ENCODE peak calls at places on chromosome 22, in nine cellular contexts. One of them, this sample, is unnamed.

GRCh38 chr22:29994027-29994715 is 86.1 kb upstream of the HORMAD2 start:
- DNase-seq in glomerular endothelial cell: no peak
- DNase-seq in stimulated activated CD4-positive, alpha-beta T cell treated with anti-CD3 and anti-CD28 coated beads, Interleukin-1b, Interleukin-23, amount 100 ng/mL, for 1 hour: no peak
- DNase-seq in posterior vena cava: no peak
- DNase-seq in activated CD4-positive, CD25-positive, alpha-beta regulatory T cell: no peak
- DNase-seq in CD8-positive, alpha-beta memory T cell: no peak
- DNase-seq in amniotic stem cell: no peak
- DNase-seq in stimulated activated CD8-positive, alpha-beta memory T cell treated with anti-CD3 and anti-CD28 coated beads, Interleukin-15, amount 100 ng/mL, for 1 hour: no peak
- DNase-seq in brain microvascular endothelial cell: peak
- DNase-seq in this sample: no peak

GRCh38 chr22:20117656-20118571 is 888 bp upstream of the TRMT2A start:
- DNase-seq in brain microvascular endothelial cell: peak
- DNase-seq in stimulated activated CD8-positive, alpha-beta memory T cell treated with anti-CD3 and anti-CD28 coated beads, Interleukin-15, amount 100 ng/mL, for 1 hour: no peak
- DNase-seq in stimulated activated CD4-positive, alpha-beta T cell treated with anti-CD3 and anti-CD28 coated beads, Interleukin-1b, Interleukin-23, amount 100 ng/mL, for 1 hour: peak
- DNase-seq in posterior vena cava: no peak
- DNase-seq in amniotic stem cell: no peak
- DNase-seq in glomerular endothelial cell: no peak
- DNase-seq in activated CD4-positive, CD25-positive, alpha-beta regulatory T cell: peak
- DNase-seq in CD8-positive, alpha-beta memory T cell: peak
- DNase-seq in this sample: peak

GRCh38 chr22:29195118-29195963 is 10.4 kb upstream of the EMID1 start:
- DNase-seq in activated CD4-positive, CD25-positive, alpha-beta regulatory T cell: no peak
- DNase-seq in stimulated activated CD4-positive, alpha-beta T cell treated with anti-CD3 and anti-CD28 coated beads, Interleukin-1b, Interleukin-23, amount 100 ng/mL, for 1 hour: no peak
- DNase-seq in brain microvascular endothelial cell: no peak
- DNase-seq in glomerular endothelial cell: no peak
- DNase-seq in CD8-positive, alpha-beta memory T cell: no peak
- DNase-seq in posterior vena cava: peak
- DNase-seq in amniotic stem cell: no peak
- DNase-seq in stimulated activated CD8-positive, alpha-beta memory T cell treated with anti-CD3 and anti-CD28 coated beads, Interleukin-15, amount 100 ng/mL, for 1 hour: no peak
- DNase-seq in this sample: no peak

GRCh38 chr22:17562906-17563870 is at the start of gene SLC25A18:
- DNase-seq in stimulated activated CD4-positive, alpha-beta T cell treated with anti-CD3 and anti-CD28 coated beads, Interleukin-1b, Interleukin-23, amount 100 ng/mL, for 1 hour: no peak
- DNase-seq in posterior vena cava: peak
- DNase-seq in activated CD4-positive, CD25-positive, alpha-beta regulatory T cell: no peak
- DNase-seq in glomerular endothelial cell: no peak
- DNase-seq in amniotic stem cell: no peak
- DNase-seq in brain microvascular endothelial cell: no peak
- DNase-seq in stimulated activated CD8-positive, alpha-beta memory T cell treated with anti-CD3 and anti-CD28 coated beads, Interleukin-15, amount 100 ng/mL, for 1 hour: no peak
- DNase-seq in CD8-positive, alpha-beta memory T cell: no peak
- DNase-seq in this sample: peak

GRCh38 chr22:36238348-36239149 is 778 bp downstream of the APOL2 start:
- DNase-seq in activated CD4-positive, CD25-positive, alpha-beta regulatory T cell: no peak
- DNase-seq in brain microvascular endothelial cell: no peak
- DNase-seq in CD8-positive, alpha-beta memory T cell: no peak
- DNase-seq in glomerular endothelial cell: no peak
- DNase-seq in stimulated activated CD4-positive, alpha-beta T cell treated with anti-CD3 and anti-CD28 coated beads, Interleukin-1b, Interleukin-23, amount 100 ng/mL, for 1 hour: no peak
- DNase-seq in posterior vena cava: no peak
- DNase-seq in amniotic stem cell: no peak
- DNase-seq in stimulated activated CD8-positive, alpha-beta memory T cell treated with anti-CD3 and anti-CD28 coated beads, Interleukin-15, amount 100 ng/mL, for 1 hour: no peak
- DNase-seq in this sample: peak

GRCh38 chr22:44158766-44159165 is 22.0 kb upstream of the PARVG start:
- DNase-seq in CD8-positive, alpha-beta memory T cell: peak
- DNase-seq in glomerular endothelial cell: no peak
- DNase-seq in stimulated activated CD4-positive, alpha-beta T cell treated with anti-CD3 and anti-CD28 coated beads, Interleukin-1b, Interleukin-23, amount 100 ng/mL, for 1 hour: no peak
- DNase-seq in activated CD4-positive, CD25-positive, alpha-beta regulatory T cell: no peak
- DNase-seq in amniotic stem cell: no peak
- DNase-seq in posterior vena cava: no peak
- DNase-seq in brain microvascular endothelial cell: no peak
- DNase-seq in stimulated activated CD8-positive, alpha-beta memory T cell treated with anti-CD3 and anti-CD28 coated beads, Interleukin-15, amount 100 ng/mL, for 1 hour: no peak
- DNase-seq in this sample: peak

GRCh38 chr22:37244114-37244921 is at the start of gene RAC2:
- DNase-seq in glomerular endothelial cell: no peak
- DNase-seq in stimulated activated CD4-positive, alpha-beta T cell treated with anti-CD3 and anti-CD28 coated beads, Interleukin-1b, Interleukin-23, amount 100 ng/mL, for 1 hour: peak
- DNase-seq in brain microvascular endothelial cell: peak
- DNase-seq in activated CD4-positive, CD25-positive, alpha-beta regulatory T cell: peak
- DNase-seq in amniotic stem cell: no peak
- DNase-seq in CD8-positive, alpha-beta memory T cell: peak
- DNase-seq in posterior vena cava: peak
- DNase-seq in stimulated activated CD8-positive, alpha-beta memory T cell treated with anti-CD3 and anti-CD28 coated beads, Interleukin-15, amount 100 ng/mL, for 1 hour: peak
- DNase-seq in this sample: peak

GRCh38 chr22:44542561-44543222 is 44.7 kb upstream of the RTL6 start:
- DNase-seq in amniotic stem cell: no peak
- DNase-seq in stimulated activated CD4-positive, alpha-beta T cell treated with anti-CD3 and anti-CD28 coated beads, Interleukin-1b, Interleukin-23, amount 100 ng/mL, for 1 hour: no peak
- DNase-seq in brain microvascular endothelial cell: no peak
- DNase-seq in CD8-positive, alpha-beta memory T cell: no peak
- DNase-seq in glomerular endothelial cell: no peak
- DNase-seq in posterior vena cava: no peak
- DNase-seq in stimulated activated CD8-positive, alpha-beta memory T cell treated with anti-CD3 and anti-CD28 coated beads, Interleukin-15, amount 100 ng/mL, for 1 hour: no peak
- DNase-seq in activated CD4-positive, CD25-positive, alpha-beta regulatory T cell: no peak
- DNase-seq in this sample: no peak

GRCh38 chr22:46148336-46148735 is 2.0 kb upstream of the PPARA start:
- DNase-seq in stimulated activated CD4-positive, alpha-beta T cell treated with anti-CD3 and anti-CD28 coated beads, Interleukin-1b, Interleukin-23, amount 100 ng/mL, for 1 hour: no peak
- DNase-seq in activated CD4-positive, CD25-positive, alpha-beta regulatory T cell: no peak
- DNase-seq in CD8-positive, alpha-beta memory T cell: no peak
- DNase-seq in posterior vena cava: peak
- DNase-seq in stimulated activated CD8-positive, alpha-beta memory T cell treated with anti-CD3 and anti-CD28 coated beads, Interleukin-15, amount 100 ng/mL, for 1 hour: no peak
- DNase-seq in amniotic stem cell: no peak
- DNase-seq in glomerular endothelial cell: no peak
- DNase-seq in brain microvascular endothelial cell: no peak
- DNase-seq in this sample: no peak

GRCh38 chr22:38104084-38104483 is 6.4 kb downstream of the BAIAP2L2 start:
- DNase-seq in amniotic stem cell: no peak
- DNase-seq in posterior vena cava: no peak
- DNase-seq in CD8-positive, alpha-beta memory T cell: no peak
- DNase-seq in brain microvascular endothelial cell: peak
- DNase-seq in activated CD4-positive, CD25-positive, alpha-beta regulatory T cell: no peak
- DNase-seq in stimulated activated CD8-positive, alpha-beta memory T cell treated with anti-CD3 and anti-CD28 coated beads, Interleukin-15, amount 100 ng/mL, for 1 hour: no peak
- DNase-seq in glomerular endothelial cell: no peak
- DNase-seq in stimulated activated CD4-positive, alpha-beta T cell treated with anti-CD3 and anti-CD28 coated beads, Interleukin-1b, Interleukin-23, amount 100 ng/mL, for 1 hour: no peak
- DNase-seq in this sample: no peak

GRCh38 chr22:25567305-25567704 is 2.8 kb downstream of the GRK3 start:
- DNase-seq in stimulated activated CD4-positive, alpha-beta T cell treated with anti-CD3 and anti-CD28 coated beads, Interleukin-1b, Interleukin-23, amount 100 ng/mL, for 1 hour: no peak
- DNase-seq in posterior vena cava: no peak
- DNase-seq in activated CD4-positive, CD25-positive, alpha-beta regulatory T cell: no peak
- DNase-seq in glomerular endothelial cell: no peak
- DNase-seq in brain microvascular endothelial cell: no peak
- DNase-seq in CD8-positive, alpha-beta memory T cell: no peak
- DNase-seq in stimulated activated CD8-positive, alpha-beta memory T cell treated with anti-CD3 and anti-CD28 coated beads, Interleukin-15, amount 100 ng/mL, for 1 hour: no peak
- DNase-seq in amniotic stem cell: no peak
- DNase-seq in this sample: no peak

GRCh38 chr22:37462983-37463382 is 23.2 kb downstream of the MFNG start:
- DNase-seq in activated CD4-positive, CD25-positive, alpha-beta regulatory T cell: no peak
- DNase-seq in brain microvascular endothelial cell: no peak
- DNase-seq in stimulated activated CD8-positive, alpha-beta memory T cell treated with anti-CD3 and anti-CD28 coated beads, Interleukin-15, amount 100 ng/mL, for 1 hour: no peak
- DNase-seq in CD8-positive, alpha-beta memory T cell: no peak
- DNase-seq in posterior vena cava: no peak
- DNase-seq in glomerular endothelial cell: no peak
- DNase-seq in stimulated activated CD4-positive, alpha-beta T cell treated with anti-CD3 and anti-CD28 coated beads, Interleukin-1b, Interleukin-23, amount 100 ng/mL, for 1 hour: no peak
- DNase-seq in amniotic stem cell: no peak
- DNase-seq in this sample: no peak

GRCh38 chr22:24810043-24810749 is 4.2 kb downstream of the SGSM1 start:
- DNase-seq in posterior vena cava: no peak
- DNase-seq in stimulated activated CD8-positive, alpha-beta memory T cell treated with anti-CD3 and anti-CD28 coated beads, Interleukin-15, amount 100 ng/mL, for 1 hour: no peak
- DNase-seq in brain microvascular endothelial cell: no peak
- DNase-seq in CD8-positive, alpha-beta memory T cell: no peak
- DNase-seq in activated CD4-positive, CD25-positive, alpha-beta regulatory T cell: no peak
- DNase-seq in glomerular endothelial cell: no peak
- DNase-seq in stimulated activated CD4-positive, alpha-beta T cell treated with anti-CD3 and anti-CD28 coated beads, Interleukin-1b, Interleukin-23, amount 100 ng/mL, for 1 hour: no peak
- DNase-seq in amniotic stem cell: no peak
- DNase-seq in this sample: no peak

GRCh38 chr22:44909241-44909640 is 100.6 kb downstream of the PHF21B start:
- DNase-seq in stimulated activated CD8-positive, alpha-beta memory T cell treated with anti-CD3 and anti-CD28 coated beads, Interleukin-15, amount 100 ng/mL, for 1 hour: no peak
- DNase-seq in brain microvascular endothelial cell: no peak
- DNase-seq in activated CD4-positive, CD25-positive, alpha-beta regulatory T cell: no peak
- DNase-seq in posterior vena cava: no peak
- DNase-seq in CD8-positive, alpha-beta memory T cell: no peak
- DNase-seq in stimulated activated CD4-positive, alpha-beta T cell treated with anti-CD3 and anti-CD28 coated beads, Interleukin-1b, Interleukin-23, amount 100 ng/mL, for 1 hour: no peak
- DNase-seq in glomerular endothelial cell: no peak
- DNase-seq in amniotic stem cell: no peak
- DNase-seq in this sample: peak

GRCh38 chr22:47568700-47569099 is 806.2 kb downstream of the TBC1D22A start:
- DNase-seq in activated CD4-positive, CD25-positive, alpha-beta regulatory T cell: no peak
- DNase-seq in stimulated activated CD4-positive, alpha-beta T cell treated with anti-CD3 and anti-CD28 coated beads, Interleukin-1b, Interleukin-23, amount 100 ng/mL, for 1 hour: no peak
- DNase-seq in amniotic stem cell: no peak
- DNase-seq in stimulated activated CD8-positive, alpha-beta memory T cell treated with anti-CD3 and anti-CD28 coated beads, Interleukin-15, amount 100 ng/mL, for 1 hour: no peak
- DNase-seq in glomerular endothelial cell: no peak
- DNase-seq in CD8-positive, alpha-beta memory T cell: no peak
- DNase-seq in brain microvascular endothelial cell: no peak
- DNase-seq in posterior vena cava: peak
- DNase-seq in this sample: no peak

GRCh38 chr22:21569459-21570161 is 2.1 kb downstream of the UBE2L3 start:
- DNase-seq in stimulated activated CD8-positive, alpha-beta memory T cell treated with anti-CD3 and anti-CD28 coated beads, Interleukin-15, amount 100 ng/mL, for 1 hour: no peak
- DNase-seq in amniotic stem cell: no peak
- DNase-seq in brain microvascular endothelial cell: no peak
- DNase-seq in posterior vena cava: no peak
- DNase-seq in stimulated activated CD4-positive, alpha-beta T cell treated with anti-CD3 and anti-CD28 coated beads, Interleukin-1b, Interleukin-23, amount 100 ng/mL, for 1 hour: no peak
- DNase-seq in activated CD4-positive, CD25-positive, alpha-beta regulatory T cell: no peak
- DNase-seq in glomerular endothelial cell: no peak
- DNase-seq in CD8-positive, alpha-beta memory T cell: no peak
- DNase-seq in this sample: no peak

GRCh38 chr22:29259253-29259899 is 8.4 kb downstream of the RHBDD3 start:
- DNase-seq in brain microvascular endothelial cell: no peak
- DNase-seq in stimulated activated CD8-positive, alpha-beta memory T cell treated with anti-CD3 and anti-CD28 coated beads, Interleukin-15, amount 100 ng/mL, for 1 hour: no peak
- DNase-seq in posterior vena cava: no peak
- DNase-seq in activated CD4-positive, CD25-positive, alpha-beta regulatory T cell: no peak
- DNase-seq in stimulated activated CD4-positive, alpha-beta T cell treated with anti-CD3 and anti-CD28 coated beads, Interleukin-1b, Interleukin-23, amount 100 ng/mL, for 1 hour: no peak
- DNase-seq in amniotic stem cell: no peak
- DNase-seq in glomerular endothelial cell: no peak
- DNase-seq in CD8-positive, alpha-beta memory T cell: no peak
- DNase-seq in this sample: no peak

GRCh38 chr22:30947163-30947820 is 21.3 kb downstream of the MORC2 start:
- DNase-seq in brain microvascular endothelial cell: no peak
- DNase-seq in posterior vena cava: peak
- DNase-seq in CD8-positive, alpha-beta memory T cell: no peak
- DNase-seq in amniotic stem cell: no peak
- DNase-seq in stimulated activated CD4-positive, alpha-beta T cell treated with anti-CD3 and anti-CD28 coated beads, Interleukin-1b, Interleukin-23, amount 100 ng/mL, for 1 hour: no peak
- DNase-seq in glomerular endothelial cell: no peak
- DNase-seq in stimulated activated CD8-positive, alpha-beta memory T cell treated with anti-CD3 and anti-CD28 coated beads, Interleukin-15, amount 100 ng/mL, for 1 hour: no peak
- DNase-seq in activated CD4-positive, CD25-positive, alpha-beta regulatory T cell: no peak
- DNase-seq in this sample: no peak

GRCh38 chr22:24595228-24595627 is 2.4 kb upstream of the LRRC75B start:
- DNase-seq in glomerular endothelial cell: no peak
- DNase-seq in activated CD4-positive, CD25-positive, alpha-beta regulatory T cell: no peak
- DNase-seq in stimulated activated CD8-positive, alpha-beta memory T cell treated with anti-CD3 and anti-CD28 coated beads, Interleukin-15, amount 100 ng/mL, for 1 hour: no peak
- DNase-seq in CD8-positive, alpha-beta memory T cell: no peak
- DNase-seq in posterior vena cava: peak
- DNase-seq in stimulated activated CD4-positive, alpha-beta T cell treated with anti-CD3 and anti-CD28 coated beads, Interleukin-1b, Interleukin-23, amount 100 ng/mL, for 1 hour: no peak
- DNase-seq in amniotic stem cell: no peak
- DNase-seq in brain microvascular endothelial cell: no peak
- DNase-seq in this sample: no peak

GRCh38 chr22:40637181-40638150 is 947 bp upstream of the MRTFA start:
- DNase-seq in glomerular endothelial cell: no peak
- DNase-seq in stimulated activated CD8-positive, alpha-beta memory T cell treated with anti-CD3 and anti-CD28 coated beads, Interleukin-15, amount 100 ng/mL, for 1 hour: peak
- DNase-seq in amniotic stem cell: peak
- DNase-seq in stimulated activated CD4-positive, alpha-beta T cell treated with anti-CD3 and anti-CD28 coated beads, Interleukin-1b, Interleukin-23, amount 100 ng/mL, for 1 hour: peak
- DNase-seq in activated CD4-positive, CD25-positive, alpha-beta regulatory T cell: peak
- DNase-seq in posterior vena cava: peak
- DNase-seq in brain microvascular endothelial cell: no peak
- DNase-seq in CD8-positive, alpha-beta memory T cell: peak
- DNase-seq in this sample: peak

GRCh38 chr22:44680481-44680894 is 21.5 kb upstream of the PRR5 start:
- DNase-seq in stimulated activated CD8-positive, alpha-beta memory T cell treated with anti-CD3 and anti-CD28 coated beads, Interleukin-15, amount 100 ng/mL, for 1 hour: no peak
- DNase-seq in brain microvascular endothelial cell: no peak
- DNase-seq in posterior vena cava: no peak
- DNase-seq in glomerular endothelial cell: no peak
- DNase-seq in amniotic stem cell: no peak
- DNase-seq in activated CD4-positive, CD25-positive, alpha-beta regulatory T cell: no peak
- DNase-seq in CD8-positive, alpha-beta memory T cell: no peak
- DNase-seq in stimulated activated CD4-positive, alpha-beta T cell treated with anti-CD3 and anti-CD28 coated beads, Interleukin-1b, Interleukin-23, amount 100 ng/mL, for 1 hour: no peak
- DNase-seq in this sample: no peak

GRCh38 chr22:20866716-20867115 is 7.9 kb downstream of the SNAP29 start:
- DNase-seq in posterior vena cava: no peak
- DNase-seq in CD8-positive, alpha-beta memory T cell: no peak
- DNase-seq in glomerular endothelial cell: no peak
- DNase-seq in stimulated activated CD8-positive, alpha-beta memory T cell treated with anti-CD3 and anti-CD28 coated beads, Interleukin-15, amount 100 ng/mL, for 1 hour: no peak
- DNase-seq in brain microvascular endothelial cell: no peak
- DNase-seq in amniotic stem cell: no peak
- DNase-seq in activated CD4-positive, CD25-positive, alpha-beta regulatory T cell: no peak
- DNase-seq in stimulated activated CD4-positive, alpha-beta T cell treated with anti-CD3 and anti-CD28 coated beads, Interleukin-1b, Interleukin-23, amount 100 ng/mL, for 1 hour: no peak
- DNase-seq in this sample: no peak

GRCh38 chr22:32341122-32341740 is 16.4 kb upstream of the RFPL3 start:
- DNase-seq in CD8-positive, alpha-beta memory T cell: no peak
- DNase-seq in brain microvascular endothelial cell: no peak
- DNase-seq in stimulated activated CD8-positive, alpha-beta memory T cell treated with anti-CD3 and anti-CD28 coated beads, Interleukin-15, amount 100 ng/mL, for 1 hour: no peak
- DNase-seq in stimulated activated CD4-positive, alpha-beta T cell treated with anti-CD3 and anti-CD28 coated beads, Interleukin-1b, Interleukin-23, amount 100 ng/mL, for 1 hour: no peak
- DNase-seq in amniotic stem cell: no peak
- DNase-seq in glomerular endothelial cell: no peak
- DNase-seq in activated CD4-positive, CD25-positive, alpha-beta regulatory T cell: no peak
- DNase-seq in posterior vena cava: no peak
- DNase-seq in this sample: no peak

This sample was measured in spleen.